ENCODE peak calls at places on chromosomes 2 and 18, in seven cellular contexts. N is lower lobe of right lung, I is uterus, S is lower leg skin, T is endothelial cell of umbilical vein, Q is mesendoderm, A is fibroblast of villous mesenchyme. P is an unnamed sample.

GRCh38 chr18:7305416-7305815 is 74.5 kb downstream of the LRRC30 start:
- DNase-seq in N (no peak), I (no peak), S (no peak), T (no peak), Q (no peak), A (no peak), P (no peak)

GRCh38 chr2:126676814-126677538 is 21.0 kb downstream of the GYPC start:
- DNase-seq in N (no peak), I (no peak), S (no peak), T (no peak), Q (no peak), A (no peak), P (no peak)

GRCh38 chr18:44679912-44680270 is 797 bp upstream of the SETBP1 start:
- DNase-seq in N (peak; percentile 67), I (peak; percentile 71), S (no peak), T (peak; percentile 29), Q (peak; percentile 62), A (peak; percentile 53), P (peak; percentile 72)

GRCh38 chr18:36692909-36693308 is 135.9 kb downstream of the TPGS2 start:
- DNase-seq in N (no peak), I (no peak), S (no peak), T (no peak), Q (no peak), A (no peak), P (no peak)

GRCh38 chr2:14270036-14270582 is 362.4 kb upstream of the LRATD1 start:
- DNase-seq in N (no peak), I (no peak), S (no peak), T (no peak), Q (no peak), A (no peak), P (no peak)

GRCh38 chr2:192059226-192059625 is 135.5 kb downstream of the TMEFF2 start:
- DNase-seq in N (no peak), I (no peak), S (no peak), T (no peak), Q (peak; percentile 28), A (no peak), P (no peak)

GRCh38 chr2:183610724-183611123 is 486.5 kb downstream of the NUP35 start:
- DNase-seq in N (no peak), I (no peak), S (no peak), T (no peak), Q (peak; percentile 50), A (no peak), P (no peak)

GRCh38 chr2:216671081-216671411 is 24.3 kb downstream of the IGFBP5 start:
- DNase-seq in N (no peak), I (no peak), S (no peak), T (no peak), Q (no peak), A (no peak), P (no peak)

GRCh38 chr2:60468390-60469085 is 84.9 kb downstream of the BCL11A start:
- DNase-seq in N (no peak), I (no peak), S (no peak), T (no peak), Q (no peak), A (peak; percentile 42), P (no peak)

GRCh38 chr2:47011264-47011663 is 95.7 kb upstream of the MCFD2 start:
- DNase-seq in N (no peak), I (no peak), S (no peak), T (no peak), Q (no peak), A (no peak), P (no peak)

GRCh38 chr18:21739604-21740473 is 753 bp upstream of the MIB1 start:
- DNase-seq in N (no peak), I (peak; percentile 28), S (no peak), T (peak; percentile 76), Q (no peak), A (peak; percentile 8), P (no peak)
- H3K4me3 ChIP-seq in N (peak overlapping the region; percentile 90), I (peak overlapping the region; percentile 69), S (no peak overlapping the region), T (peak overlapping the region; percentile 59), Q (no peak overlapping the region), A (peak overlapping the region; percentile 91), P (peak overlapping the region; percentile 73)

GRCh38 chr2:206438196-206438727 is 5.1 kb upstream of the ADAM23 start:
- DNase-seq in N (no peak), I (no peak), S (no peak), T (no peak), Q (no peak), A (no peak), P (no peak)

GRCh38 chr2:206442516-206442853 is 847 bp upstream of the ADAM23 start:
- DNase-seq in N (no peak), I (no peak), S (no peak), T (no peak), Q (no peak), A (no peak), P (no peak)

GRCh38 chr2:206443735-206444527 is 599 bp downstream of the ADAM23 start:
- DNase-seq in N (no peak), I (no peak), S (no peak), T (peak; percentile 50), Q (peak; percentile 62), A (peak; percentile 8), P (no peak)

GRCh38 chr2:206445948-206446347 is 2.6 kb downstream of the ADAM23 start:
- DNase-seq in N (no peak), I (no peak), S (no peak), T (no peak), Q (no peak), A (no peak), P (no peak)

GRCh38 chr2:206442854-206443734 is at the start of gene ADAM23:
- DNase-seq in N (no peak), I (no peak), S (no peak), T (peak; percentile 60), Q (peak; percentile 80), A (peak; percentile 10), P (no peak)
- H3K4me3 ChIP-seq in N (peak within 1 kb of the TSS; percentile 41), I (peak within 1 kb of the TSS; percentile 17), S (peak within 1 kb of the TSS; percentile 27), T (peak within 1 kb of the TSS; percentile 56), Q (peak within 1 kb of the TSS; percentile 50), A (peak within 1 kb of the TSS; percentile 56), P (peak within 1 kb of the TSS; percentile 35)

GRCh38 chr2:190893157-190893556 is 12.5 kb downstream of the GLS start:
- DNase-seq in N (no peak), I (no peak), S (no peak), T (no peak), Q (no peak), A (no peak), P (no peak)
- H3K4me3 ChIP-seq in N (no peak overlapping the region), I (no peak overlapping the region), S (no peak overlapping the region), T (no peak overlapping the region), Q (no peak overlapping the region), A (no peak overlapping the region), P (no peak overlapping the region)

DNA sequence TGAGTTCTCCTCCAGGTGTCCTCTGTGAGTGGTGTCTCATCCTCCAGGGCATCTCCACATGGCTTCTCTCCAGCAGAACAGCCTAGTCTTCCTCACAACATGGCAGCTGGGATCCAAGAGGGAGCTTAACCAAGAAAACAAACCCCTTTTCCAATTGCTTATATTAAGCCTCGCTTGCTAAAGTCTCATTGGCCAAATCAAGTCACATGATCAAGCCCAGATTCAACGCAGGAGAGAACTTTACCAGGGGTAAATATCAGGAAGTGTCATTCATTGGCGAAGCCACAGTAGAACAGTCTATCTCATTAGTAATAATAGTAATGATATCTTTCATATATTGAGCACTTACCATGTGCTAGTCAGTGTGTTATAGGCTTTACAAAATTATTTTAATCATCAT is 53.1 kb downstream of the CDC42EP3 start:
- DNase-seq in N (no peak), I (no peak), S (no peak), T (no peak), Q (no peak), A (no peak), P (no peak)
- H3K4me3 ChIP-seq in N (no peak overlapping the region), I (no peak overlapping the region), S (no peak overlapping the region), T (no peak overlapping the region), Q (no peak overlapping the region), A (no peak overlapping the region), P (no peak overlapping the region)

GRCh38 chr2:36376319-36376765 is 20.8 kb downstream of the CRIM1 start:
- DNase-seq in N (peak; percentile 70), I (peak; percentile 79), S (peak; percentile 48), T (peak; percentile 65), Q (no peak), A (peak; percentile 72), P (peak; percentile 87)
- H3K4me3 ChIP-seq in N (no peak overlapping the region), I (no peak overlapping the region), S (no peak overlapping the region), T (no peak overlapping the region), Q (no peak overlapping the region), A (no peak overlapping the region), P (peak overlapping the region; percentile 2)

DNA sequence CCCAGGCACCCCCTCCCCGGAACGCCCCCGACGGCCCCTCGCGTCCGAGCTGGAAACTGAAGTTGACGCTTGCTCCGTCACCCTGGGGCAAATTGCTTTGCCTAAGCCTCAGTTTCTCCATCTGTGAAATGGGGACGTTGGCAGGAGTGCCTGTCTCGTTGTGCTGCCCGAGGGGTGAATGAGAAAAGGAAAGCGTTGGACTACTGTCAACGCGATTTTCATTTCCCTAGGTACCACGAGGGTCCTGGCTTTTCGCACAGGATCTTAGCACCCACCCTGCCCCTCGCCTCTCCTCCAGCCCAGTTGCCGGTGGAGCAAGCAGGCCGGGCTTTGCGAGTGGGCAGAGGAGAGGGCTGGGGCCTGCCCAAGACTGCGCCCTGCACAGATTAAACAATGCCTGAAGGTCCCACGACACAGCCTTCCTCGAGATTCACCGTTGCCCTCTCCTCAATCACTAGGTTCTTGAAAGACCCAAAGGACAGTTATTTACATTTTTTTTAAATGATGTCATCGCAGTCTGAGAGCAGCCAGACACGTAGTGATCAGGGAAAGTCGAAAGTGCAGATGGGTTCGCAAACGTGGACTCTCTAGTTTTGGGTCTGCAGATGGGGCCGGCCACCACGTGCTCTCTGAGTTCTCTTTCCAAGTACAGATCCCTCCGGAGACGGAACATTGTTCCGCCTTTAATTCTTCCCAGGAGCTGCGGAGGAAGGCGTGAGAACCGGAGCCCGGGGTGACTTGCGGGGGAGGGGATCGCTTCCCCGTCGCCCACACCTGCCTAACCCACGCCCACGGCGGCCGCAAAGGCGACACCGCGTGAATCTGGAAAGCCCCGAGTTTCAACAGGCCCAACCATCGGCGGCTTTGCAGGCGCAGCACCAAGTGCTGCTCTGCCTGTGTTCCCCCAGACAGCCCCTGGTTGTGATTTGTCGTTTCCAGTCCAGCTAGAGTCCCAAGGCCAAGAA is 54.1 kb downstream of the PKDCC start:
- DNase-seq in N (peak; percentile 88), I (peak; percentile 72), S (peak; percentile 55), T (peak; percentile 40), Q (peak; percentile 92), A (peak; percentile 94), P (peak; percentile 93)
- H3K4me3 ChIP-seq in N (peak overlapping the region; percentile 58), I (peak overlapping the region; percentile 25), S (no peak overlapping the region), T (no peak overlapping the region), Q (no peak overlapping the region), A (peak overlapping the region; percentile 14), P (peak overlapping the region; percentile 51)

GRCh38 chr2:237695201-237695780 is 67.9 kb downstream of the LRRFIP1 start:
- DNase-seq in N (no peak), I (no peak), S (no peak), T (peak; percentile 95), Q (no peak), A (peak; percentile 96), P (no peak)
- H3K4me3 ChIP-seq in N (peak overlapping the region; percentile 83), I (no peak overlapping the region), S (no peak overlapping the region), T (peak overlapping the region; percentile 81), Q (no peak overlapping the region), A (no peak overlapping the region), P (peak overlapping the region; percentile 88)